ENCODE peak calls at places on chromosomes 6 and 20, in six cellular contexts. One of them, this sample, is unnamed.

GRCh38 chr20:2301164-2301622 is 5.4 kb downstream of the TGM3 start:
- DNase-seq in NCI-H1092 treated with DMSO at 0.1 percent for 48 hours: no peak
- DNase-seq in activated naive CD4-positive, alpha-beta T cell: no peak
- DNase-seq in activated CD4-positive, alpha-beta T cell treated with anti-CD3 and anti-CD28 coated beads, Interleukin-2, amount 10 ng/mL, durations not matched to agents 7 days and 5 days: no peak
- DNase-seq in neural progenitor cell: no peak
- DNase-seq in psoas muscle: peak; percentile 27
- DNase-seq in this sample: peak; percentile 62

GRCh38 chr20:45911486-45912343 is at the start of gene PLTP:
- DNase-seq in psoas muscle: peak; percentile 75
- DNase-seq in activated naive CD4-positive, alpha-beta T cell: no peak
- DNase-seq in activated CD4-positive, alpha-beta T cell treated with anti-CD3 and anti-CD28 coated beads, Interleukin-2, amount 10 ng/mL, durations not matched to agents 7 days and 5 days: peak; percentile 27
- DNase-seq in NCI-H1092 treated with DMSO at 0.1 percent for 48 hours: no peak
- DNase-seq in neural progenitor cell: peak; percentile 89
- DNase-seq in this sample: peak; percentile 89

GRCh38 chr6:52802806-52803205 is 810 bp downstream of the GSTA1 start:
- DNase-seq in activated naive CD4-positive, alpha-beta T cell: no peak
- DNase-seq in NCI-H1092 treated with DMSO at 0.1 percent for 48 hours: no peak
- DNase-seq in activated CD4-positive, alpha-beta T cell treated with anti-CD3 and anti-CD28 coated beads, Interleukin-2, amount 10 ng/mL, durations not matched to agents 7 days and 5 days: no peak
- DNase-seq in neural progenitor cell: no peak
- DNase-seq in psoas muscle: no peak
- DNase-seq in this sample: no peak

GRCh38 chr20:24804481-24805206 is 144.4 kb upstream of the CST7 start:
- DNase-seq in NCI-H1092 treated with DMSO at 0.1 percent for 48 hours: no peak
- DNase-seq in neural progenitor cell: no peak
- DNase-seq in psoas muscle: no peak
- DNase-seq in activated CD4-positive, alpha-beta T cell treated with anti-CD3 and anti-CD28 coated beads, Interleukin-2, amount 10 ng/mL, durations not matched to agents 7 days and 5 days: no peak
- DNase-seq in activated naive CD4-positive, alpha-beta T cell: no peak
- DNase-seq in this sample: no peak

GRCh38 chr6:130355572-130355971 is 10.2 kb upstream of the TMEM200A start:
- DNase-seq in activated CD4-positive, alpha-beta T cell treated with anti-CD3 and anti-CD28 coated beads, Interleukin-2, amount 10 ng/mL, durations not matched to agents 7 days and 5 days: no peak
- DNase-seq in activated naive CD4-positive, alpha-beta T cell: no peak
- DNase-seq in psoas muscle: no peak
- DNase-seq in NCI-H1092 treated with DMSO at 0.1 percent for 48 hours: no peak
- DNase-seq in neural progenitor cell: no peak
- DNase-seq in this sample: no peak

GRCh38 chr6:167762259-167762962 is 64.3 kb upstream of the AFDN start:
- DNase-seq in activated CD4-positive, alpha-beta T cell treated with anti-CD3 and anti-CD28 coated beads, Interleukin-2, amount 10 ng/mL, durations not matched to agents 7 days and 5 days: no peak
- DNase-seq in activated naive CD4-positive, alpha-beta T cell: no peak
- DNase-seq in neural progenitor cell: no peak
- DNase-seq in NCI-H1092 treated with DMSO at 0.1 percent for 48 hours: no peak
- DNase-seq in psoas muscle: no peak
- DNase-seq in this sample: no peak

GRCh38 chr6:46983007-46983411 is 59.1 kb downstream of the ADGRF1 start:
- DNase-seq in activated CD4-positive, alpha-beta T cell treated with anti-CD3 and anti-CD28 coated beads, Interleukin-2, amount 10 ng/mL, durations not matched to agents 7 days and 5 days: no peak
- DNase-seq in neural progenitor cell: peak; percentile 5
- DNase-seq in NCI-H1092 treated with DMSO at 0.1 percent for 48 hours: no peak
- DNase-seq in activated naive CD4-positive, alpha-beta T cell: no peak
- DNase-seq in psoas muscle: no peak
- DNase-seq in this sample: no peak

GRCh38 chr20:32235331-32236047 is 27.8 kb downstream of the POFUT1 start:
- DNase-seq in psoas muscle: no peak
- DNase-seq in activated naive CD4-positive, alpha-beta T cell: no peak
- DNase-seq in NCI-H1092 treated with DMSO at 0.1 percent for 48 hours: no peak
- DNase-seq in neural progenitor cell: no peak
- DNase-seq in activated CD4-positive, alpha-beta T cell treated with anti-CD3 and anti-CD28 coated beads, Interleukin-2, amount 10 ng/mL, durations not matched to agents 7 days and 5 days: no peak
- DNase-seq in this sample: no peak

GRCh38 chr6:28353981-28354676 is 4.4 kb downstream of the ZKSCAN3 start:
- DNase-seq in psoas muscle: peak; percentile 63
- DNase-seq in NCI-H1092 treated with DMSO at 0.1 percent for 48 hours: peak; percentile 54
- DNase-seq in activated CD4-positive, alpha-beta T cell treated with anti-CD3 and anti-CD28 coated beads, Interleukin-2, amount 10 ng/mL, durations not matched to agents 7 days and 5 days: no peak
- DNase-seq in neural progenitor cell: no peak
- DNase-seq in activated naive CD4-positive, alpha-beta T cell: no peak
- DNase-seq in this sample: peak; percentile 62

GRCh38 chr6:74936886-74937285 is 269.0 kb downstream of the COL12A1 start:
- DNase-seq in NCI-H1092 treated with DMSO at 0.1 percent for 48 hours: no peak
- DNase-seq in neural progenitor cell: no peak
- DNase-seq in activated CD4-positive, alpha-beta T cell treated with anti-CD3 and anti-CD28 coated beads, Interleukin-2, amount 10 ng/mL, durations not matched to agents 7 days and 5 days: no peak
- DNase-seq in activated naive CD4-positive, alpha-beta T cell: no peak
- DNase-seq in psoas muscle: no peak
- DNase-seq in this sample: no peak

GRCh38 chr20:45157977-45158376 is 16.7 kb upstream of the PI3 start:
- DNase-seq in NCI-H1092 treated with DMSO at 0.1 percent for 48 hours: no peak
- DNase-seq in activated naive CD4-positive, alpha-beta T cell: no peak
- DNase-seq in psoas muscle: no peak
- DNase-seq in activated CD4-positive, alpha-beta T cell treated with anti-CD3 and anti-CD28 coated beads, Interleukin-2, amount 10 ng/mL, durations not matched to agents 7 days and 5 days: no peak
- DNase-seq in neural progenitor cell: no peak
- DNase-seq in this sample: no peak

GRCh38 chr6:32718879-32719278 is 22.3 kb upstream of the HLA-DQA2 start:
- DNase-seq in activated naive CD4-positive, alpha-beta T cell: no peak
- DNase-seq in psoas muscle: no peak
- DNase-seq in activated CD4-positive, alpha-beta T cell treated with anti-CD3 and anti-CD28 coated beads, Interleukin-2, amount 10 ng/mL, durations not matched to agents 7 days and 5 days: no peak
- DNase-seq in neural progenitor cell: no peak
- DNase-seq in NCI-H1092 treated with DMSO at 0.1 percent for 48 hours: no peak
- DNase-seq in this sample: no peak

GRCh38 chr6:75201901-75202672 is 3.8 kb downstream of the COL12A1 start:
- DNase-seq in activated naive CD4-positive, alpha-beta T cell: no peak
- DNase-seq in neural progenitor cell: peak; percentile 74
- DNase-seq in psoas muscle: peak; percentile 46
- DNase-seq in activated CD4-positive, alpha-beta T cell treated with anti-CD3 and anti-CD28 coated beads, Interleukin-2, amount 10 ng/mL, durations not matched to agents 7 days and 5 days: no peak
- DNase-seq in NCI-H1092 treated with DMSO at 0.1 percent for 48 hours: peak; percentile 69
- DNase-seq in this sample: peak; percentile 64

GRCh38 chr20:56626367-56627121 is 2.6 kb upstream of the TFAP2C start:
- DNase-seq in activated naive CD4-positive, alpha-beta T cell: no peak
- DNase-seq in psoas muscle: no peak
- DNase-seq in activated CD4-positive, alpha-beta T cell treated with anti-CD3 and anti-CD28 coated beads, Interleukin-2, amount 10 ng/mL, durations not matched to agents 7 days and 5 days: no peak
- DNase-seq in neural progenitor cell: peak; percentile 89
- DNase-seq in NCI-H1092 treated with DMSO at 0.1 percent for 48 hours: no peak
- DNase-seq in this sample: no peak

GRCh38 chr6:41462033-41462432 is 84.1 kb upstream of the FOXP4 start:
- DNase-seq in NCI-H1092 treated with DMSO at 0.1 percent for 48 hours: no peak
- DNase-seq in activated naive CD4-positive, alpha-beta T cell: no peak
- DNase-seq in psoas muscle: no peak
- DNase-seq in activated CD4-positive, alpha-beta T cell treated with anti-CD3 and anti-CD28 coated beads, Interleukin-2, amount 10 ng/mL, durations not matched to agents 7 days and 5 days: no peak
- DNase-seq in neural progenitor cell: no peak
- DNase-seq in this sample: no peak

GRCh38 chr6:70901324-70901723 is 55.5 kb downstream of the B3GAT2 start:
- DNase-seq in neural progenitor cell: no peak
- DNase-seq in psoas muscle: no peak
- DNase-seq in activated CD4-positive, alpha-beta T cell treated with anti-CD3 and anti-CD28 coated beads, Interleukin-2, amount 10 ng/mL, durations not matched to agents 7 days and 5 days: no peak
- DNase-seq in activated naive CD4-positive, alpha-beta T cell: no peak
- DNase-seq in NCI-H1092 treated with DMSO at 0.1 percent for 48 hours: no peak
- DNase-seq in this sample: no peak

GRCh38 chr6:135162678-135163439 is 18.2 kb upstream of the MYB start:
- DNase-seq in NCI-H1092 treated with DMSO at 0.1 percent for 48 hours: no peak
- DNase-seq in activated CD4-positive, alpha-beta T cell treated with anti-CD3 and anti-CD28 coated beads, Interleukin-2, amount 10 ng/mL, durations not matched to agents 7 days and 5 days: peak; percentile 33
- DNase-seq in psoas muscle: peak; percentile 21
- DNase-seq in neural progenitor cell: peak; percentile 71
- DNase-seq in activated naive CD4-positive, alpha-beta T cell: no peak
- DNase-seq in this sample: peak; percentile 47

GRCh38 chr6:124430741-124431140 is 531.5 kb upstream of the RNF217 start:
- DNase-seq in neural progenitor cell: no peak
- DNase-seq in activated CD4-positive, alpha-beta T cell treated with anti-CD3 and anti-CD28 coated beads, Interleukin-2, amount 10 ng/mL, durations not matched to agents 7 days and 5 days: no peak
- DNase-seq in NCI-H1092 treated with DMSO at 0.1 percent for 48 hours: no peak
- DNase-seq in psoas muscle: no peak
- DNase-seq in activated naive CD4-positive, alpha-beta T cell: no peak
- DNase-seq in this sample: no peak

GRCh38 chr6:130933712-130934200 is 106.5 kb downstream of the SMLR1 start:
- DNase-seq in activated naive CD4-positive, alpha-beta T cell: no peak
- DNase-seq in NCI-H1092 treated with DMSO at 0.1 percent for 48 hours: no peak
- DNase-seq in activated CD4-positive, alpha-beta T cell treated with anti-CD3 and anti-CD28 coated beads, Interleukin-2, amount 10 ng/mL, durations not matched to agents 7 days and 5 days: no peak
- DNase-seq in neural progenitor cell: no peak
- DNase-seq in psoas muscle: no peak
- DNase-seq in this sample: no peak

GRCh38 chr20:4957939-4958362 is 43.4 kb downstream of the SLC23A2 start:
- DNase-seq in activated CD4-positive, alpha-beta T cell treated with anti-CD3 and anti-CD28 coated beads, Interleukin-2, amount 10 ng/mL, durations not matched to agents 7 days and 5 days: no peak
- DNase-seq in activated naive CD4-positive, alpha-beta T cell: no peak
- DNase-seq in psoas muscle: no peak
- DNase-seq in neural progenitor cell: no peak
- DNase-seq in NCI-H1092 treated with DMSO at 0.1 percent for 48 hours: no peak
- DNase-seq in this sample: no peak

GRCh38 chr20:62800314-62801259 is 4.0 kb upstream of the OGFR start:
- DNase-seq in activated naive CD4-positive, alpha-beta T cell: no peak
- DNase-seq in neural progenitor cell: no peak
- DNase-seq in psoas muscle: no peak
- DNase-seq in activated CD4-positive, alpha-beta T cell treated with anti-CD3 and anti-CD28 coated beads, Interleukin-2, amount 10 ng/mL, durations not matched to agents 7 days and 5 days: no peak
- DNase-seq in NCI-H1092 treated with DMSO at 0.1 percent for 48 hours: no peak
- DNase-seq in this sample: no peak

GRCh38 chr6:167742719-167743303 is 83.9 kb upstream of the AFDN start:
- DNase-seq in activated CD4-positive, alpha-beta T cell treated with anti-CD3 and anti-CD28 coated beads, Interleukin-2, amount 10 ng/mL, durations not matched to agents 7 days and 5 days: no peak
- DNase-seq in psoas muscle: no peak
- DNase-seq in NCI-H1092 treated with DMSO at 0.1 percent for 48 hours: no peak
- DNase-seq in neural progenitor cell: peak; percentile 45
- DNase-seq in activated naive CD4-positive, alpha-beta T cell: no peak
- DNase-seq in this sample: no peak

GRCh38 chr6:113994934-113995342 is 24.0 kb upstream of the HDAC2 start:
- DNase-seq in neural progenitor cell: peak; percentile 82
- DNase-seq in NCI-H1092 treated with DMSO at 0.1 percent for 48 hours: peak; percentile 24
- DNase-seq in psoas muscle: no peak
- DNase-seq in activated naive CD4-positive, alpha-beta T cell: no peak
- DNase-seq in activated CD4-positive, alpha-beta T cell treated with anti-CD3 and anti-CD28 coated beads, Interleukin-2, amount 10 ng/mL, durations not matched to agents 7 days and 5 days: peak; percentile 50
- DNase-seq in this sample: no peak

GRCh38 chr6:100906325-100906724 is 25.2 kb upstream of the ASCC3 start:
- DNase-seq in neural progenitor cell: no peak
- DNase-seq in activated naive CD4-positive, alpha-beta T cell: no peak
- DNase-seq in psoas muscle: no peak
- DNase-seq in NCI-H1092 treated with DMSO at 0.1 percent for 48 hours: no peak
- DNase-seq in activated CD4-positive, alpha-beta T cell treated with anti-CD3 and anti-CD28 coated beads, Interleukin-2, amount 10 ng/mL, durations not matched to agents 7 days and 5 days: no peak
- DNase-seq in this sample: no peak

GRCh38 chr6:116015560-116015959 is 45.1 kb downstream of the FRK start:
- DNase-seq in NCI-H1092 treated with DMSO at 0.1 percent for 48 hours: no peak
- DNase-seq in neural progenitor cell: no peak
- DNase-seq in activated naive CD4-positive, alpha-beta T cell: no peak
- DNase-seq in activated CD4-positive, alpha-beta T cell treated with anti-CD3 and anti-CD28 coated beads, Interleukin-2, amount 10 ng/mL, durations not matched to agents 7 days and 5 days: no peak
- DNase-seq in psoas muscle: no peak
- DNase-seq in this sample: no peak

GRCh38 chr20:50919567-50919966 is 11.7 kb downstream of the ADNP start:
- DNase-seq in activated CD4-positive, alpha-beta T cell treated with anti-CD3 and anti-CD28 coated beads, Interleukin-2, amount 10 ng/mL, durations not matched to agents 7 days and 5 days: no peak
- DNase-seq in NCI-H1092 treated with DMSO at 0.1 percent for 48 hours: no peak
- DNase-seq in activated naive CD4-positive, alpha-beta T cell: no peak
- DNase-seq in neural progenitor cell: no peak
- DNase-seq in psoas muscle: peak; percentile 61
- DNase-seq in this sample: no peak

GRCh38 chr6:163775313-163775712 is 360.8 kb downstream of the QKI start:
- DNase-seq in psoas muscle: no peak
- DNase-seq in NCI-H1092 treated with DMSO at 0.1 percent for 48 hours: no peak
- DNase-seq in activated naive CD4-positive, alpha-beta T cell: no peak
- DNase-seq in activated CD4-positive, alpha-beta T cell treated with anti-CD3 and anti-CD28 coated beads, Interleukin-2, amount 10 ng/mL, durations not matched to agents 7 days and 5 days: no peak
- DNase-seq in neural progenitor cell: no peak
- DNase-seq in this sample: no peak

GRCh38 chr6:121504227-121504626 is 68.8 kb downstream of the GJA1 start:
- DNase-seq in psoas muscle: no peak
- DNase-seq in activated CD4-positive, alpha-beta T cell treated with anti-CD3 and anti-CD28 coated beads, Interleukin-2, amount 10 ng/mL, durations not matched to agents 7 days and 5 days: no peak
- DNase-seq in neural progenitor cell: no peak
- DNase-seq in activated naive CD4-positive, alpha-beta T cell: no peak
- DNase-seq in NCI-H1092 treated with DMSO at 0.1 percent for 48 hours: no peak
- DNase-seq in this sample: no peak

GRCh38 chr6:16276991-16277981 is 38.9 kb downstream of the GMPR start:
- DNase-seq in neural progenitor cell: peak; percentile 84
- DNase-seq in activated CD4-positive, alpha-beta T cell treated with anti-CD3 and anti-CD28 coated beads, Interleukin-2, amount 10 ng/mL, durations not matched to agents 7 days and 5 days: no peak
- DNase-seq in psoas muscle: peak; percentile 84
- DNase-seq in activated naive CD4-positive, alpha-beta T cell: no peak
- DNase-seq in NCI-H1092 treated with DMSO at 0.1 percent for 48 hours: no peak
- DNase-seq in this sample: peak; percentile 71

GRCh38 chr6:161091972-161092701 is 100.6 kb downstream of the MAP3K4 start:
- DNase-seq in activated naive CD4-positive, alpha-beta T cell: no peak
- DNase-seq in activated CD4-positive, alpha-beta T cell treated with anti-CD3 and anti-CD28 coated beads, Interleukin-2, amount 10 ng/mL, durations not matched to agents 7 days and 5 days: no peak
- DNase-seq in NCI-H1092 treated with DMSO at 0.1 percent for 48 hours: no peak
- DNase-seq in psoas muscle: no peak
- DNase-seq in neural progenitor cell: no peak
- DNase-seq in this sample: no peak

This sample was measured in Right ventricle myocardium superior.